ENCODE peak calls at places on chromosome 9, in nine cellular contexts. M is dermis blood vessel endothelial cell; A is NCI-H460; J is fibroblast of the conjunctiva; F is activated CD8-positive, alpha-beta memory T cell treated with anti-CD3 and anti-CD28 coated beads for 1 hour; I is AG04449; E is Right ventricle myocardium superior; Q is IMR-90; S is CD8-positive, alpha-beta T cell. T is an unnamed sample.

GRCh38 chr9:79215819-79216218 is 355.9 kb upstream of the TLE4 start:
- DNase-seq in Q (peak; percentile 51), S (no peak), A (no peak), M (no peak), I (no peak), J (no peak), F (no peak), E (no peak), T (no peak)

GRCh38 chr9:71766663-71767062 is 1.6 kb downstream of the CEMIP2 start:
- DNase-seq in J (no peak), E (no peak), S (peak; percentile 20), F (no peak), I (no peak), M (no peak), Q (no peak), A (no peak), T (no peak)

GRCh38 chr9:16559418-16560188 is 310.9 kb downstream of the BNC2 start:
- DNase-seq in I (no peak), S (no peak), J (no peak), A (no peak), F (no peak), M (no peak), Q (no peak), E (no peak), T (no peak)

GRCh38 chr9:126704157-126704941 is 90.6 kb downstream of the LMX1B start:
- DNase-seq in M (peak; percentile 26), S (no peak), E (no peak), J (no peak), A (no peak), I (no peak), F (no peak), Q (peak; percentile 46), T (peak; percentile 45)

GRCh38 chr9:13928988-13929387 is 385.0 kb downstream of the NFIB start:
- DNase-seq in E (no peak), I (no peak), J (no peak), A (no peak), M (peak; percentile 67), Q (no peak), F (no peak), S (no peak), T (no peak)

GRCh38 chr9:126113756-126114408 is 212.7 kb upstream of the MVB12B start:
- DNase-seq in M (no peak), A (no peak), E (no peak), F (no peak), J (no peak), I (no peak), S (no peak), Q (no peak), T (no peak)

GRCh38 chr9:34651876-34652602 is at the start of gene IL11RA:
- DNase-seq in F (no peak), S (peak; percentile 50), J (peak; percentile 80), Q (peak; percentile 84), M (peak; percentile 88), I (peak; percentile 40), A (peak; percentile 75), E (peak; percentile 94), T (peak; percentile 88)

GRCh38 chr9:125525846-125526619 is 181.0 kb downstream of the MAPKAP1 start:
- DNase-seq in F (no peak), J (peak; percentile 90), S (no peak), E (peak; percentile 81), M (peak; percentile 64), I (peak; percentile 24), Q (peak; percentile 89), A (no peak), T (peak; percentile 78)